ENCODE peak calls at places on chromosome 5, in seven cellular contexts. One of them, this sample, is unnamed. For H3K9me3, the result is how much of the 10 kb centered on the place peaks cover.

GRCh38 chr5:74934949-74935751 is 69.0 kb upstream of the FAM169A start:
- DNase-seq in IMR-90: peak
- DNase-seq in vagina: no peak
- DNase-seq in mammary epithelial cell: peak
- DNase-seq in lower lobe of right lung: no peak
- DNase-seq in OCI-LY7: no peak
- DNase-seq in cardiac muscle cell: no peak
- DNase-seq in this sample: no peak

GRCh38 chr5:115350892-115351291 is 54.4 kb upstream of the CCDC112 start:
- DNase-seq in OCI-LY7: no peak
- DNase-seq in cardiac muscle cell: no peak
- DNase-seq in IMR-90: no peak
- DNase-seq in mammary epithelial cell: no peak
- DNase-seq in vagina: no peak
- DNase-seq in lower lobe of right lung: no peak
- DNase-seq in this sample: no peak

GRCh38 chr5:78667461-78668103 is 19.0 kb upstream of the LHFPL2 start:
- DNase-seq in cardiac muscle cell: no peak
- DNase-seq in lower lobe of right lung: no peak
- DNase-seq in OCI-LY7: no peak
- DNase-seq in mammary epithelial cell: no peak
- DNase-seq in vagina: no peak
- DNase-seq in IMR-90: no peak
- DNase-seq in this sample: no peak

GRCh38 chr5:92508271-92508670 is 1072.7 kb downstream of the NR2F1-AS1 start:
- DNase-seq in mammary epithelial cell: peak
- DNase-seq in cardiac muscle cell: no peak
- DNase-seq in lower lobe of right lung: no peak
- DNase-seq in vagina: no peak
- DNase-seq in OCI-LY7: no peak
- DNase-seq in IMR-90: no peak
- DNase-seq in this sample: no peak

GRCh38 chr5:137506296-137506695 is 7.2 kb upstream of the SPOCK1 start:
- DNase-seq in mammary epithelial cell: no peak
- DNase-seq in lower lobe of right lung: no peak
- DNase-seq in cardiac muscle cell: no peak
- DNase-seq in IMR-90: no peak
- DNase-seq in vagina: no peak
- DNase-seq in OCI-LY7: no peak
- DNase-seq in this sample: no peak

GRCh38 chr5:57488308-57488955 is 5.8 kb upstream of the ACTBL2 start:
- DNase-seq in OCI-LY7: no peak
- DNase-seq in lower lobe of right lung: no peak
- DNase-seq in IMR-90: peak
- DNase-seq in mammary epithelial cell: peak
- DNase-seq in vagina: no peak
- DNase-seq in cardiac muscle cell: no peak
- DNase-seq in this sample: no peak

GRCh38 chr5:138349842-138350635 is 2.4 kb upstream of the KDM3B start:
- DNase-seq in vagina: no peak
- DNase-seq in IMR-90: peak
- DNase-seq in lower lobe of right lung: no peak
- DNase-seq in OCI-LY7: no peak
- DNase-seq in cardiac muscle cell: no peak
- DNase-seq in mammary epithelial cell: no peak
- DNase-seq in this sample: no peak

GRCh38 chr5:997001-997474 is 11.6 kb upstream of the NKD2 start:
- DNase-seq in OCI-LY7: no peak
- DNase-seq in cardiac muscle cell: peak
- DNase-seq in IMR-90: no peak
- DNase-seq in lower lobe of right lung: peak
- DNase-seq in vagina: no peak
- DNase-seq in mammary epithelial cell: no peak
- DNase-seq in this sample: no peak

GRCh38 chr5:150181035-150181434 is 8.8 kb upstream of the SLC6A7 start:
- DNase-seq in OCI-LY7: no peak
- DNase-seq in vagina: no peak
- DNase-seq in cardiac muscle cell: no peak
- DNase-seq in IMR-90: peak
- DNase-seq in mammary epithelial cell: no peak
- DNase-seq in lower lobe of right lung: no peak
- DNase-seq in this sample: no peak

GRCh38 chr5:39498247-39498952 is 73.6 kb upstream of the DAB2 start:
- DNase-seq in IMR-90: peak
- DNase-seq in mammary epithelial cell: peak
- DNase-seq in cardiac muscle cell: no peak
- DNase-seq in OCI-LY7: no peak
- DNase-seq in vagina: no peak
- DNase-seq in lower lobe of right lung: no peak
- DNase-seq in this sample: no peak

GRCh38 chr5:1141827-1142226 is 30.0 kb upstream of the SLC12A7 start:
- DNase-seq in mammary epithelial cell: no peak
- DNase-seq in cardiac muscle cell: no peak
- DNase-seq in vagina: no peak
- DNase-seq in lower lobe of right lung: no peak
- DNase-seq in IMR-90: no peak
- DNase-seq in OCI-LY7: no peak
- DNase-seq in this sample: no peak

GRCh38 chr5:173327084-173327947 is 898 bp downstream of the STC2 start:
- DNase-seq in vagina: no peak
- DNase-seq in IMR-90: peak
- DNase-seq in cardiac muscle cell: peak
- DNase-seq in lower lobe of right lung: no peak
- DNase-seq in OCI-LY7: no peak
- DNase-seq in mammary epithelial cell: peak
- DNase-seq in this sample: peak

GRCh38 chr5:54944364-54944763 is 41.0 kb downstream of the ESM1 start:
- DNase-seq in cardiac muscle cell: peak
- DNase-seq in OCI-LY7: peak
- DNase-seq in lower lobe of right lung: no peak
- DNase-seq in mammary epithelial cell: peak
- DNase-seq in IMR-90: peak
- DNase-seq in vagina: no peak
- DNase-seq in this sample: no peak

GRCh38 chr5:59607126-59607807 is 286.3 kb downstream of the PDE4D start:
- DNase-seq in cardiac muscle cell: no peak
- DNase-seq in lower lobe of right lung: no peak
- DNase-seq in vagina: no peak
- DNase-seq in mammary epithelial cell: no peak
- DNase-seq in IMR-90: no peak
- DNase-seq in OCI-LY7: no peak
- DNase-seq in this sample: no peak

GRCh38 chr5:56900395-56900794 is 9.0 kb upstream of the SETD9 start:
- DNase-seq in vagina: no peak
- DNase-seq in cardiac muscle cell: no peak
- DNase-seq in OCI-LY7: no peak
- DNase-seq in mammary epithelial cell: peak
- DNase-seq in IMR-90: peak
- DNase-seq in lower lobe of right lung: no peak
- DNase-seq in this sample: no peak

GRCh38 chr5:3024126-3024525 is 272.6 kb upstream of the IRX2 start:
- DNase-seq in OCI-LY7: no peak
- DNase-seq in mammary epithelial cell: no peak
- DNase-seq in IMR-90: no peak
- DNase-seq in vagina: no peak
- DNase-seq in lower lobe of right lung: no peak
- DNase-seq in cardiac muscle cell: no peak
- DNase-seq in this sample: no peak
- TF ChIP-seq CTCF in OCI-LY7: no peak
- TF ChIP-seq CTCF in mammary epithelial cell: no peak
- TF ChIP-seq CTCF in IMR-90: no peak
- TF ChIP-seq CTCF in vagina: no peak
- TF ChIP-seq CTCF in lower lobe of right lung: no peak
- TF ChIP-seq CTCF in cardiac muscle cell: no peak
- TF ChIP-seq CTCF in this sample: no peak

GRCh38 chr5:79888643-79889042 is 102.4 kb downstream of the MTX3 start:
- DNase-seq in cardiac muscle cell: no peak
- DNase-seq in mammary epithelial cell: no peak
- DNase-seq in IMR-90: no peak
- DNase-seq in lower lobe of right lung: no peak
- DNase-seq in vagina: no peak
- DNase-seq in OCI-LY7: no peak
- DNase-seq in this sample: no peak

GRCh38 chr5:79886456-79886855 is 104.6 kb downstream of the MTX3 start:
- DNase-seq in mammary epithelial cell: no peak
- DNase-seq in IMR-90: no peak
- DNase-seq in vagina: no peak
- DNase-seq in lower lobe of right lung: no peak
- DNase-seq in OCI-LY7: peak
- DNase-seq in cardiac muscle cell: no peak
- DNase-seq in this sample: no peak

GRCh38 chr5:79890119-79890870 is 100.8 kb downstream of the MTX3 start:
- DNase-seq in lower lobe of right lung: no peak
- DNase-seq in vagina: no peak
- DNase-seq in OCI-LY7: peak
- DNase-seq in IMR-90: no peak
- DNase-seq in cardiac muscle cell: no peak
- DNase-seq in mammary epithelial cell: no peak
- DNase-seq in this sample: no peak

GRCh38 chr5:79890871-79891249 is 100.2 kb downstream of the MTX3 start:
- DNase-seq in IMR-90: no peak
- DNase-seq in OCI-LY7: no peak
- DNase-seq in lower lobe of right lung: no peak
- DNase-seq in mammary epithelial cell: no peak
- DNase-seq in cardiac muscle cell: no peak
- DNase-seq in vagina: no peak
- DNase-seq in this sample: no peak

GRCh38 chr5:79886940-79887339 is 104.1 kb downstream of the MTX3 start:
- DNase-seq in vagina: no peak
- DNase-seq in mammary epithelial cell: no peak
- DNase-seq in OCI-LY7: peak
- DNase-seq in IMR-90: no peak
- DNase-seq in lower lobe of right lung: no peak
- DNase-seq in cardiac muscle cell: no peak
- DNase-seq in this sample: no peak
- H3K9me3 ChIP-seq in vagina: under half
- H3K9me3 ChIP-seq in mammary epithelial cell: under half
- H3K9me3 ChIP-seq in OCI-LY7: under half
- H3K9me3 ChIP-seq in IMR-90: under half
- H3K9me3 ChIP-seq in lower lobe of right lung: under half
- H3K9me3 ChIP-seq in cardiac muscle cell: under half
- H3K9me3 ChIP-seq in this sample: under half

GRCh38 chr5:41524174-41524573 is 13.8 kb upstream of the PLCXD3 start:
- DNase-seq in vagina: no peak
- DNase-seq in OCI-LY7: no peak
- DNase-seq in lower lobe of right lung: no peak
- DNase-seq in mammary epithelial cell: no peak
- DNase-seq in IMR-90: no peak
- DNase-seq in cardiac muscle cell: peak
- DNase-seq in this sample: peak
- TF ChIP-seq CTCF in vagina: no peak
- TF ChIP-seq CTCF in OCI-LY7: peak
- TF ChIP-seq CTCF in lower lobe of right lung: peak
- TF ChIP-seq CTCF in mammary epithelial cell: peak
- TF ChIP-seq CTCF in IMR-90: no peak
- TF ChIP-seq CTCF in cardiac muscle cell: peak
- TF ChIP-seq CTCF in this sample: peak

GRCh38 chr5:141319699-141320098 is 885 bp downstream of the TAF7 start:
- DNase-seq in OCI-LY7: no peak
- DNase-seq in IMR-90: no peak
- DNase-seq in lower lobe of right lung: no peak
- DNase-seq in cardiac muscle cell: no peak
- DNase-seq in mammary epithelial cell: no peak
- DNase-seq in vagina: no peak
- DNase-seq in this sample: no peak
- H3K9me3 ChIP-seq in OCI-LY7: under half
- H3K9me3 ChIP-seq in IMR-90: under half
- H3K9me3 ChIP-seq in lower lobe of right lung: half or more
- H3K9me3 ChIP-seq in cardiac muscle cell: under half
- H3K9me3 ChIP-seq in mammary epithelial cell: half or more
- H3K9me3 ChIP-seq in vagina: under half
- H3K9me3 ChIP-seq in this sample: under half

DNA sequence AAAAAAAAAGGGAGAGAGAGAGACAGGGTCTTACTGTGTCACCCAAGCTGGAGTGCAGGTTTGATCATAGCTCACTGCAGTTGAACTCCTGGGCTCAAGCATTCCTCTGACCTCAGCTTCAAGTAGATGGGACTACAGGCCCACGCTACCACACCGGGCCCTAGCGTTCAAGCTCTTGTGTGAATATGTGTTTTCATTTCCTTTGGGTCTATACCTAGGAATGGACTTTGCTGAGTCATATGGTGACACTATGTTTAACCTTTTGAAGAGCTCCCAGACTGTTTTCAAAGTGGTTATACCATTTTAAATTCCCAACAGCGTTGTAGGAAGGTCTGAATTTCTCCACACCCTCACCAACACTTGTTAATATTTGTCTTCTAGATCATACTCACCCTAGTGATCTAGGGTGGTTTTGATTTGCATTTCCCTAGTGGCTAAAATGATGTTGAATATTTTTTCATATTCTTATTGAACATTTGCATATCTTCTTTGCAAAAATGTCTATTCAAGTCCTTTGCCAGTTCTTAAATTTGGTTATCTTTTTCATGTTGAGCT is 33.6 kb downstream of the FAF2 start:
- DNase-seq in cardiac muscle cell: no peak
- DNase-seq in OCI-LY7: no peak
- DNase-seq in mammary epithelial cell: no peak
- DNase-seq in lower lobe of right lung: no peak
- DNase-seq in IMR-90: peak
- DNase-seq in vagina: no peak
- DNase-seq in this sample: no peak
- TF ChIP-seq CTCF in cardiac muscle cell: no peak
- TF ChIP-seq CTCF in OCI-LY7: no peak
- TF ChIP-seq CTCF in mammary epithelial cell: no peak
- TF ChIP-seq CTCF in lower lobe of right lung: no peak
- TF ChIP-seq CTCF in IMR-90: no peak
- TF ChIP-seq CTCF in vagina: no peak
- TF ChIP-seq CTCF in this sample: no peak

DNA sequence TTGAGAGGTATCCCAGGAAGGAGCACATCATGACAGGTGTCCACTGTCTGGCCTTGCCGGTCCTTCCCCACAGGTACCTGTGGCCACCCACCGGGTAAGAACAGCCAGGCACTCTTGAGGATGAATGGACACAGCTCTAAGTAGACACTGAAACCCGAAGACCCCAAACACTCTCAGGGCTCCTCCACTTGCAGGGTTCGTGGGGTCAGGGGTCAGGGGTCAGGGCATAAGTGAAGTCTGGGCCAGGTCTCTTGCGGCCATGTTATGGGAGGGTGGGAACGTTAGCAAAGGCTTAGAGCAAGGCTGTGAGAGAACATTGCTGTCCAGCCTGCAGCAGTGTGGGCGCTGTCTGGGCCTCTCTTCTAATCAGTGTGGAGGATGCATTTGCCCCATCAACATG is 40.0 kb downstream of the MAPK9 start:
- DNase-seq in OCI-LY7: no peak
- DNase-seq in vagina: no peak
- DNase-seq in lower lobe of right lung: no peak
- DNase-seq in cardiac muscle cell: no peak
- DNase-seq in IMR-90: no peak
- DNase-seq in mammary epithelial cell: no peak
- DNase-seq in this sample: no peak
- H3K9me3 ChIP-seq in OCI-LY7: under half
- H3K9me3 ChIP-seq in vagina: half or more
- H3K9me3 ChIP-seq in lower lobe of right lung: half or more
- H3K9me3 ChIP-seq in cardiac muscle cell: under half
- H3K9me3 ChIP-seq in IMR-90: half or more
- H3K9me3 ChIP-seq in mammary epithelial cell: half or more
- H3K9me3 ChIP-seq in this sample: under half